ENCODE peak calls at places on chromosome 6, in seven cellular contexts. One of them, this sample, is unnamed.
A peak's percentile ranks its signal among the peaks of the same experiment; 100 is the strongest.

GRCh38 chr6:162580619-162581018 is 146.9 kb downstream of the PRKN start:
- DNase-seq in bronchial epithelial cell: no peak
- DNase-seq in CD8-positive, alpha-beta memory T cell: no peak
- DNase-seq in ovary: no peak
- DNase-seq in activated CD8-positive, alpha-beta memory T cell treated with anti-CD3 and anti-CD28 coated beads, Interleukin-2, amount 50 U/mL, for 4 hours: no peak
- DNase-seq in NCI-H2171: no peak
- DNase-seq in choroid plexus epithelial cell: no peak
- DNase-seq in this sample: no peak

GRCh38 chr6:110654096-110654820 is 161.0 kb downstream of the CDK19 start:
- DNase-seq in bronchial epithelial cell: peak; percentile 78
- DNase-seq in CD8-positive, alpha-beta memory T cell: no peak
- DNase-seq in ovary: no peak
- DNase-seq in activated CD8-positive, alpha-beta memory T cell treated with anti-CD3 and anti-CD28 coated beads, Interleukin-2, amount 50 U/mL, for 4 hours: no peak
- DNase-seq in NCI-H2171: no peak
- DNase-seq in choroid plexus epithelial cell: peak; percentile 19
- DNase-seq in this sample: no peak

GRCh38 chr6:158572653-158573541 is 13.0 kb downstream of the TMEM181 start:
- DNase-seq in bronchial epithelial cell: no peak
- DNase-seq in CD8-positive, alpha-beta memory T cell: no peak
- DNase-seq in ovary: no peak
- DNase-seq in activated CD8-positive, alpha-beta memory T cell treated with anti-CD3 and anti-CD28 coated beads, Interleukin-2, amount 50 U/mL, for 4 hours: no peak
- DNase-seq in NCI-H2171: no peak
- DNase-seq in choroid plexus epithelial cell: no peak
- DNase-seq in this sample: no peak

GRCh38 chr6:69994251-69994650 is 127.9 kb downstream of the COL19A1 start:
- DNase-seq in bronchial epithelial cell: peak; percentile 30
- DNase-seq in CD8-positive, alpha-beta memory T cell: no peak
- DNase-seq in ovary: no peak
- DNase-seq in activated CD8-positive, alpha-beta memory T cell treated with anti-CD3 and anti-CD28 coated beads, Interleukin-2, amount 50 U/mL, for 4 hours: no peak
- DNase-seq in NCI-H2171: no peak
- DNase-seq in choroid plexus epithelial cell: no peak
- DNase-seq in this sample: no peak

GRCh38 chr6:41896280-41896679 is 1.1 kb upstream of the USP49 start:
- DNase-seq in bronchial epithelial cell: no peak
- DNase-seq in CD8-positive, alpha-beta memory T cell: no peak
- DNase-seq in ovary: no peak
- DNase-seq in activated CD8-positive, alpha-beta memory T cell treated with anti-CD3 and anti-CD28 coated beads, Interleukin-2, amount 50 U/mL, for 4 hours: no peak
- DNase-seq in NCI-H2171: no peak
- DNase-seq in choroid plexus epithelial cell: no peak
- DNase-seq in this sample: no peak

GRCh38 chr6:53704700-53705099 is 39.1 kb upstream of the KLHL31 start:
- DNase-seq in bronchial epithelial cell: no peak
- DNase-seq in CD8-positive, alpha-beta memory T cell: no peak
- DNase-seq in ovary: no peak
- DNase-seq in activated CD8-positive, alpha-beta memory T cell treated with anti-CD3 and anti-CD28 coated beads, Interleukin-2, amount 50 U/mL, for 4 hours: no peak
- DNase-seq in NCI-H2171: no peak
- DNase-seq in choroid plexus epithelial cell: no peak
- DNase-seq in this sample: no peak

GRCh38 chr6:109093732-109094131 is 914 bp downstream of the SESN1 start:
- DNase-seq in bronchial epithelial cell: peak; percentile 34
- DNase-seq in CD8-positive, alpha-beta memory T cell: no peak
- DNase-seq in ovary: no peak
- DNase-seq in activated CD8-positive, alpha-beta memory T cell treated with anti-CD3 and anti-CD28 coated beads, Interleukin-2, amount 50 U/mL, for 4 hours: no peak
- DNase-seq in NCI-H2171: no peak
- DNase-seq in choroid plexus epithelial cell: peak; percentile 30
- DNase-seq in this sample: no peak

GRCh38 chr6:149480502-149481280 is 4.1 kb downstream of the ZC3H12D start:
- DNase-seq in bronchial epithelial cell: no peak
- DNase-seq in CD8-positive, alpha-beta memory T cell: peak; percentile 40
- DNase-seq in ovary: no peak
- DNase-seq in activated CD8-positive, alpha-beta memory T cell treated with anti-CD3 and anti-CD28 coated beads, Interleukin-2, amount 50 U/mL, for 4 hours: peak; percentile 44
- DNase-seq in NCI-H2171: no peak
- DNase-seq in choroid plexus epithelial cell: no peak
- DNase-seq in this sample: no peak

GRCh38 chr6:155201461-155202226 is 62.2 kb upstream of the CLDN20 start:
- DNase-seq in bronchial epithelial cell: peak; percentile 54
- DNase-seq in CD8-positive, alpha-beta memory T cell: no peak
- DNase-seq in ovary: no peak
- DNase-seq in activated CD8-positive, alpha-beta memory T cell treated with anti-CD3 and anti-CD28 coated beads, Interleukin-2, amount 50 U/mL, for 4 hours: no peak
- DNase-seq in NCI-H2171: no peak
- DNase-seq in choroid plexus epithelial cell: peak; percentile 89
- DNase-seq in this sample: no peak

GRCh38 chr6:80543598-80544181 is 437.2 kb downstream of the BCKDHB start:
- DNase-seq in bronchial epithelial cell: peak; percentile 39
- DNase-seq in CD8-positive, alpha-beta memory T cell: no peak
- DNase-seq in ovary: no peak
- DNase-seq in activated CD8-positive, alpha-beta memory T cell treated with anti-CD3 and anti-CD28 coated beads, Interleukin-2, amount 50 U/mL, for 4 hours: no peak
- DNase-seq in NCI-H2171: no peak
- DNase-seq in choroid plexus epithelial cell: peak; percentile 84
- DNase-seq in this sample: no peak

GRCh38 chr6:98463629-98464028 is 370.7 kb upstream of the POU3F2 start:
- DNase-seq in bronchial epithelial cell: no peak
- DNase-seq in CD8-positive, alpha-beta memory T cell: no peak
- DNase-seq in ovary: no peak
- DNase-seq in activated CD8-positive, alpha-beta memory T cell treated with anti-CD3 and anti-CD28 coated beads, Interleukin-2, amount 50 U/mL, for 4 hours: no peak
- DNase-seq in NCI-H2171: no peak
- DNase-seq in choroid plexus epithelial cell: no peak
- DNase-seq in this sample: no peak

GRCh38 chr6:139308936-139309603 is 17.3 kb upstream of the TXLNB start:
- DNase-seq in bronchial epithelial cell: peak; percentile 58
- DNase-seq in CD8-positive, alpha-beta memory T cell: no peak
- DNase-seq in ovary: no peak
- DNase-seq in activated CD8-positive, alpha-beta memory T cell treated with anti-CD3 and anti-CD28 coated beads, Interleukin-2, amount 50 U/mL, for 4 hours: no peak
- DNase-seq in NCI-H2171: no peak
- DNase-seq in choroid plexus epithelial cell: peak; percentile 88
- DNase-seq in this sample: no peak

GRCh38 chr6:105993769-105994521 is 92.2 kb upstream of the PRDM1 start:
- DNase-seq in bronchial epithelial cell: no peak
- DNase-seq in CD8-positive, alpha-beta memory T cell: peak; percentile 29
- DNase-seq in ovary: peak; percentile 27
- DNase-seq in activated CD8-positive, alpha-beta memory T cell treated with anti-CD3 and anti-CD28 coated beads, Interleukin-2, amount 50 U/mL, for 4 hours: peak; percentile 44
- DNase-seq in NCI-H2171: no peak
- DNase-seq in choroid plexus epithelial cell: peak; percentile 35
- DNase-seq in this sample: no peak

GRCh38 chr6:449057-449430 is 57.5 kb downstream of the IRF4 start:
- DNase-seq in bronchial epithelial cell: no peak
- DNase-seq in CD8-positive, alpha-beta memory T cell: no peak
- DNase-seq in ovary: no peak
- DNase-seq in activated CD8-positive, alpha-beta memory T cell treated with anti-CD3 and anti-CD28 coated beads, Interleukin-2, amount 50 U/mL, for 4 hours: no peak
- DNase-seq in NCI-H2171: no peak
- DNase-seq in choroid plexus epithelial cell: no peak
- DNase-seq in this sample: no peak

GRCh38 chr6:159595173-159595572 is 97.9 kb downstream of the SOD2 start:
- DNase-seq in bronchial epithelial cell: peak; percentile 87
- DNase-seq in CD8-positive, alpha-beta memory T cell: no peak
- DNase-seq in ovary: no peak
- DNase-seq in activated CD8-positive, alpha-beta memory T cell treated with anti-CD3 and anti-CD28 coated beads, Interleukin-2, amount 50 U/mL, for 4 hours: no peak
- DNase-seq in NCI-H2171: no peak
- DNase-seq in choroid plexus epithelial cell: peak; percentile 55
- DNase-seq in this sample: no peak

GRCh38 chr6:158649289-158650143 is at the start of gene SYTL3:
- DNase-seq in bronchial epithelial cell: no peak
- DNase-seq in CD8-positive, alpha-beta memory T cell: peak; percentile 67
- DNase-seq in ovary: no peak
- DNase-seq in activated CD8-positive, alpha-beta memory T cell treated with anti-CD3 and anti-CD28 coated beads, Interleukin-2, amount 50 U/mL, for 4 hours: peak; percentile 64
- DNase-seq in NCI-H2171: no peak
- DNase-seq in choroid plexus epithelial cell: peak; percentile 72
- DNase-seq in this sample: no peak

GRCh38 chr6:134896881-134897280 is 53.0 kb downstream of the ALDH8A1 start:
- DNase-seq in bronchial epithelial cell: no peak
- DNase-seq in CD8-positive, alpha-beta memory T cell: no peak
- DNase-seq in ovary: no peak
- DNase-seq in activated CD8-positive, alpha-beta memory T cell treated with anti-CD3 and anti-CD28 coated beads, Interleukin-2, amount 50 U/mL, for 4 hours: no peak
- DNase-seq in NCI-H2171: no peak
- DNase-seq in choroid plexus epithelial cell: no peak
- DNase-seq in this sample: no peak

GRCh38 chr6:37251211-37251610 is 6.4 kb upstream of the TBC1D22B start:
- DNase-seq in bronchial epithelial cell: peak; percentile 69
- DNase-seq in CD8-positive, alpha-beta memory T cell: no peak
- DNase-seq in ovary: no peak
- DNase-seq in activated CD8-positive, alpha-beta memory T cell treated with anti-CD3 and anti-CD28 coated beads, Interleukin-2, amount 50 U/mL, for 4 hours: no peak
- DNase-seq in NCI-H2171: no peak
- DNase-seq in choroid plexus epithelial cell: peak; percentile 66
- DNase-seq in this sample: no peak

GRCh38 chr6:107460074-107460631 is 789 bp upstream of the PDSS2 start:
- DNase-seq in bronchial epithelial cell: peak; percentile 6
- DNase-seq in CD8-positive, alpha-beta memory T cell: no peak
- DNase-seq in ovary: no peak
- DNase-seq in activated CD8-positive, alpha-beta memory T cell treated with anti-CD3 and anti-CD28 coated beads, Interleukin-2, amount 50 U/mL, for 4 hours: no peak
- DNase-seq in NCI-H2171: no peak
- DNase-seq in choroid plexus epithelial cell: no peak
- DNase-seq in this sample: no peak

GRCh38 chr6:52505726-52506501 is 70.9 kb downstream of the TRAM2 start:
- DNase-seq in bronchial epithelial cell: no peak
- DNase-seq in CD8-positive, alpha-beta memory T cell: no peak
- DNase-seq in ovary: no peak
- DNase-seq in activated CD8-positive, alpha-beta memory T cell treated with anti-CD3 and anti-CD28 coated beads, Interleukin-2, amount 50 U/mL, for 4 hours: no peak
- DNase-seq in NCI-H2171: no peak
- DNase-seq in choroid plexus epithelial cell: no peak
- DNase-seq in this sample: no peak

GRCh38 chr6:141105481-141105880 is 1027.2 kb upstream of the GJE1 start:
- DNase-seq in bronchial epithelial cell: no peak
- DNase-seq in CD8-positive, alpha-beta memory T cell: no peak
- DNase-seq in ovary: no peak
- DNase-seq in activated CD8-positive, alpha-beta memory T cell treated with anti-CD3 and anti-CD28 coated beads, Interleukin-2, amount 50 U/mL, for 4 hours: no peak
- DNase-seq in NCI-H2171: no peak
- DNase-seq in choroid plexus epithelial cell: peak; percentile 89
- DNase-seq in this sample: no peak

GRCh38 chr6:24492475-24492874 is 2.3 kb upstream of the ALDH5A1 start:
- DNase-seq in bronchial epithelial cell: no peak
- DNase-seq in CD8-positive, alpha-beta memory T cell: no peak
- DNase-seq in ovary: no peak
- DNase-seq in activated CD8-positive, alpha-beta memory T cell treated with anti-CD3 and anti-CD28 coated beads, Interleukin-2, amount 50 U/mL, for 4 hours: no peak
- DNase-seq in NCI-H2171: no peak
- DNase-seq in choroid plexus epithelial cell: peak; percentile 45
- DNase-seq in this sample: no peak

GRCh38 chr6:18595774-18596528 is 208.8 kb downstream of the RNF144B start:
- DNase-seq in bronchial epithelial cell: peak; percentile 65
- DNase-seq in CD8-positive, alpha-beta memory T cell: peak; percentile 2
- DNase-seq in ovary: peak; percentile 41
- DNase-seq in activated CD8-positive, alpha-beta memory T cell treated with anti-CD3 and anti-CD28 coated beads, Interleukin-2, amount 50 U/mL, for 4 hours: peak; percentile 23
- DNase-seq in NCI-H2171: peak; percentile 58
- DNase-seq in choroid plexus epithelial cell: peak; percentile 83
- DNase-seq in this sample: no peak

GRCh38 chr6:151240036-151240685 is 394 bp downstream of the AKAP12 start:
- DNase-seq in bronchial epithelial cell: no peak
- DNase-seq in CD8-positive, alpha-beta memory T cell: no peak
- DNase-seq in ovary: peak; percentile 85
- DNase-seq in activated CD8-positive, alpha-beta memory T cell treated with anti-CD3 and anti-CD28 coated beads, Interleukin-2, amount 50 U/mL, for 4 hours: no peak
- DNase-seq in NCI-H2171: peak; percentile 89
- DNase-seq in choroid plexus epithelial cell: peak; percentile 84
- DNase-seq in this sample: peak; percentile 65

GRCh38 chr6:166861961-166862286 is 94.4 kb downstream of the RNASET2 start:
- DNase-seq in bronchial epithelial cell: no peak
- DNase-seq in CD8-positive, alpha-beta memory T cell: no peak
- DNase-seq in ovary: no peak
- DNase-seq in activated CD8-positive, alpha-beta memory T cell treated with anti-CD3 and anti-CD28 coated beads, Interleukin-2, amount 50 U/mL, for 4 hours: no peak
- DNase-seq in NCI-H2171: no peak
- DNase-seq in choroid plexus epithelial cell: no peak
- DNase-seq in this sample: no peak

GRCh38 chr6:72649032-72649984 is 27.4 kb downstream of the KCNQ5 start:
- DNase-seq in bronchial epithelial cell: peak; percentile 90
- DNase-seq in CD8-positive, alpha-beta memory T cell: no peak
- DNase-seq in ovary: no peak
- DNase-seq in activated CD8-positive, alpha-beta memory T cell treated with anti-CD3 and anti-CD28 coated beads, Interleukin-2, amount 50 U/mL, for 4 hours: no peak
- DNase-seq in NCI-H2171: no peak
- DNase-seq in choroid plexus epithelial cell: peak; percentile 77
- DNase-seq in this sample: no peak

GRCh38 chr6:134345780-134346179 is 27.9 kb upstream of the SGK1 start:
- DNase-seq in bronchial epithelial cell: no peak
- DNase-seq in CD8-positive, alpha-beta memory T cell: no peak
- DNase-seq in ovary: no peak
- DNase-seq in activated CD8-positive, alpha-beta memory T cell treated with anti-CD3 and anti-CD28 coated beads, Interleukin-2, amount 50 U/mL, for 4 hours: no peak
- DNase-seq in NCI-H2171: no peak
- DNase-seq in choroid plexus epithelial cell: no peak
- DNase-seq in this sample: no peak

GRCh38 chr6:90502866-90503407 is 83.9 kb downstream of the MAP3K7 start:
- DNase-seq in bronchial epithelial cell: no peak
- DNase-seq in CD8-positive, alpha-beta memory T cell: no peak
- DNase-seq in ovary: no peak
- DNase-seq in activated CD8-positive, alpha-beta memory T cell treated with anti-CD3 and anti-CD28 coated beads, Interleukin-2, amount 50 U/mL, for 4 hours: no peak
- DNase-seq in NCI-H2171: no peak
- DNase-seq in choroid plexus epithelial cell: peak; percentile 17
- DNase-seq in this sample: no peak

GRCh38 chr6:143984670-143985069 is 23.4 kb downstream of the PLAGL1 start:
- DNase-seq in bronchial epithelial cell: no peak
- DNase-seq in CD8-positive, alpha-beta memory T cell: no peak
- DNase-seq in ovary: no peak
- DNase-seq in activated CD8-positive, alpha-beta memory T cell treated with anti-CD3 and anti-CD28 coated beads, Interleukin-2, amount 50 U/mL, for 4 hours: no peak
- DNase-seq in NCI-H2171: no peak
- DNase-seq in choroid plexus epithelial cell: no peak
- DNase-seq in this sample: no peak

GRCh38 chr6:112899541-112899940 is 552.4 kb downstream of the RFPL4B start:
- DNase-seq in bronchial epithelial cell: no peak
- DNase-seq in CD8-positive, alpha-beta memory T cell: no peak
- DNase-seq in ovary: no peak
- DNase-seq in activated CD8-positive, alpha-beta memory T cell treated with anti-CD3 and anti-CD28 coated beads, Interleukin-2, amount 50 U/mL, for 4 hours: no peak
- DNase-seq in NCI-H2171: no peak
- DNase-seq in choroid plexus epithelial cell: no peak
- DNase-seq in this sample: no peak

GRCh38 chr6:33945931-33946330 is 142.1 kb upstream of the MLN start:
- DNase-seq in bronchial epithelial cell: no peak
- DNase-seq in CD8-positive, alpha-beta memory T cell: no peak
- DNase-seq in ovary: no peak
- DNase-seq in activated CD8-positive, alpha-beta memory T cell treated with anti-CD3 and anti-CD28 coated beads, Interleukin-2, amount 50 U/mL, for 4 hours: no peak
- DNase-seq in NCI-H2171: no peak
- DNase-seq in choroid plexus epithelial cell: no peak
- DNase-seq in this sample: no peak

GRCh38 chr6:63731946-63732735 is 96.5 kb downstream of the PHF3 start:
- DNase-seq in bronchial epithelial cell: peak; percentile 86
- DNase-seq in CD8-positive, alpha-beta memory T cell: no peak
- DNase-seq in ovary: no peak
- DNase-seq in activated CD8-positive, alpha-beta memory T cell treated with anti-CD3 and anti-CD28 coated beads, Interleukin-2, amount 50 U/mL, for 4 hours: no peak
- DNase-seq in NCI-H2171: no peak
- DNase-seq in choroid plexus epithelial cell: peak; percentile 33
- DNase-seq in this sample: no peak